ENCODE peak calls at places on chromosomes 12 and 14, in nine cellular contexts. One of them, this sample, is unnamed.

GRCh38 chr12:5586201-5586600 is 154.3 kb downstream of the NTF3 start:
- DNase-seq in C1 segment of cervical spinal cord: no peak
- DNase-seq in stimulated activated CD4-positive, alpha-beta T cell treated with anti-CD3 and anti-CD28 coated beads, Interleukin-2, amount 100 ng/mL, for 24 hours: no peak
- DNase-seq in amniotic stem cell: peak; percentile 35
- DNase-seq in anterior cingulate cortex: no peak
- DNase-seq in psoas muscle: no peak
- DNase-seq in NCI-H748 treated with DMSO at 0.1 percent for 48 hours: no peak
- DNase-seq in right cardiac atrium: no peak
- DNase-seq in activated CD4-positive, alpha-beta T cell treated with anti-CD3 and anti-CD28 coated beads for 36 hours: no peak
- DNase-seq in this sample: peak; percentile 73

GRCh38 chr14:100536721-100537700 is 50.2 kb downstream of the BEGAIN start:
- DNase-seq in C1 segment of cervical spinal cord: no peak
- DNase-seq in stimulated activated CD4-positive, alpha-beta T cell treated with anti-CD3 and anti-CD28 coated beads, Interleukin-2, amount 100 ng/mL, for 24 hours: peak; percentile 8
- DNase-seq in amniotic stem cell: no peak
- DNase-seq in anterior cingulate cortex: no peak
- DNase-seq in psoas muscle: peak; percentile 8
- DNase-seq in NCI-H748 treated with DMSO at 0.1 percent for 48 hours: no peak
- DNase-seq in right cardiac atrium: peak; percentile 29
- DNase-seq in activated CD4-positive, alpha-beta T cell treated with anti-CD3 and anti-CD28 coated beads for 36 hours: peak; percentile 2
- DNase-seq in this sample: no peak

GRCh38 chr12:69254046-69254445 is 14.7 kb downstream of the CPSF6 start:
- DNase-seq in C1 segment of cervical spinal cord: no peak
- DNase-seq in stimulated activated CD4-positive, alpha-beta T cell treated with anti-CD3 and anti-CD28 coated beads, Interleukin-2, amount 100 ng/mL, for 24 hours: no peak
- DNase-seq in amniotic stem cell: no peak
- DNase-seq in anterior cingulate cortex: no peak
- DNase-seq in psoas muscle: no peak
- DNase-seq in NCI-H748 treated with DMSO at 0.1 percent for 48 hours: peak; percentile 25
- DNase-seq in right cardiac atrium: no peak
- DNase-seq in activated CD4-positive, alpha-beta T cell treated with anti-CD3 and anti-CD28 coated beads for 36 hours: no peak
- DNase-seq in this sample: peak; percentile 58

GRCh38 chr12:25894759-25895158 is 63.7 kb upstream of the RASSF8 start:
- DNase-seq in C1 segment of cervical spinal cord: no peak
- DNase-seq in stimulated activated CD4-positive, alpha-beta T cell treated with anti-CD3 and anti-CD28 coated beads, Interleukin-2, amount 100 ng/mL, for 24 hours: no peak
- DNase-seq in amniotic stem cell: no peak
- DNase-seq in anterior cingulate cortex: no peak
- DNase-seq in psoas muscle: no peak
- DNase-seq in NCI-H748 treated with DMSO at 0.1 percent for 48 hours: no peak
- DNase-seq in right cardiac atrium: no peak
- DNase-seq in activated CD4-positive, alpha-beta T cell treated with anti-CD3 and anti-CD28 coated beads for 36 hours: no peak
- DNase-seq in this sample: no peak

GRCh38 chr14:39472078-39472477 is 39.8 kb upstream of the FBXO33 start:
- DNase-seq in C1 segment of cervical spinal cord: no peak
- DNase-seq in stimulated activated CD4-positive, alpha-beta T cell treated with anti-CD3 and anti-CD28 coated beads, Interleukin-2, amount 100 ng/mL, for 24 hours: no peak
- DNase-seq in amniotic stem cell: no peak
- DNase-seq in anterior cingulate cortex: no peak
- DNase-seq in psoas muscle: no peak
- DNase-seq in NCI-H748 treated with DMSO at 0.1 percent for 48 hours: no peak
- DNase-seq in right cardiac atrium: no peak
- DNase-seq in activated CD4-positive, alpha-beta T cell treated with anti-CD3 and anti-CD28 coated beads for 36 hours: no peak
- DNase-seq in this sample: no peak

GRCh38 chr12:67042697-67043131 is 226.4 kb upstream of the CAND1 start:
- DNase-seq in C1 segment of cervical spinal cord: no peak
- DNase-seq in stimulated activated CD4-positive, alpha-beta T cell treated with anti-CD3 and anti-CD28 coated beads, Interleukin-2, amount 100 ng/mL, for 24 hours: no peak
- DNase-seq in amniotic stem cell: no peak
- DNase-seq in anterior cingulate cortex: no peak
- DNase-seq in psoas muscle: no peak
- DNase-seq in NCI-H748 treated with DMSO at 0.1 percent for 48 hours: peak; percentile 58
- DNase-seq in right cardiac atrium: no peak
- DNase-seq in activated CD4-positive, alpha-beta T cell treated with anti-CD3 and anti-CD28 coated beads for 36 hours: no peak
- DNase-seq in this sample: peak; percentile 74

GRCh38 chr12:19970116-19970515 is 398.2 kb upstream of the PDE3A start:
- DNase-seq in C1 segment of cervical spinal cord: no peak
- DNase-seq in stimulated activated CD4-positive, alpha-beta T cell treated with anti-CD3 and anti-CD28 coated beads, Interleukin-2, amount 100 ng/mL, for 24 hours: no peak
- DNase-seq in amniotic stem cell: peak; percentile 51
- DNase-seq in anterior cingulate cortex: no peak
- DNase-seq in psoas muscle: no peak
- DNase-seq in NCI-H748 treated with DMSO at 0.1 percent for 48 hours: no peak
- DNase-seq in right cardiac atrium: no peak
- DNase-seq in activated CD4-positive, alpha-beta T cell treated with anti-CD3 and anti-CD28 coated beads for 36 hours: no peak
- DNase-seq in this sample: no peak

GRCh38 chr12:34294137-34294536 is 271.8 kb downstream of the ALG10 start:
- DNase-seq in C1 segment of cervical spinal cord: no peak
- DNase-seq in stimulated activated CD4-positive, alpha-beta T cell treated with anti-CD3 and anti-CD28 coated beads, Interleukin-2, amount 100 ng/mL, for 24 hours: no peak
- DNase-seq in amniotic stem cell: no peak
- DNase-seq in anterior cingulate cortex: no peak
- DNase-seq in psoas muscle: no peak
- DNase-seq in NCI-H748 treated with DMSO at 0.1 percent for 48 hours: no peak
- DNase-seq in right cardiac atrium: no peak
- DNase-seq in activated CD4-positive, alpha-beta T cell treated with anti-CD3 and anti-CD28 coated beads for 36 hours: no peak
- DNase-seq in this sample: no peak

GRCh38 chr12:87155616-87156015 is 873.6 kb downstream of the C12orf50 start:
- DNase-seq in C1 segment of cervical spinal cord: no peak
- DNase-seq in stimulated activated CD4-positive, alpha-beta T cell treated with anti-CD3 and anti-CD28 coated beads, Interleukin-2, amount 100 ng/mL, for 24 hours: no peak
- DNase-seq in amniotic stem cell: no peak
- DNase-seq in anterior cingulate cortex: no peak
- DNase-seq in psoas muscle: no peak
- DNase-seq in NCI-H748 treated with DMSO at 0.1 percent for 48 hours: no peak
- DNase-seq in right cardiac atrium: no peak
- DNase-seq in activated CD4-positive, alpha-beta T cell treated with anti-CD3 and anti-CD28 coated beads for 36 hours: no peak
- DNase-seq in this sample: no peak

GRCh38 chr12:52025301-52026172 is 18.8 kb downstream of the TAMALIN start:
- DNase-seq in C1 segment of cervical spinal cord: peak; percentile 72
- DNase-seq in stimulated activated CD4-positive, alpha-beta T cell treated with anti-CD3 and anti-CD28 coated beads, Interleukin-2, amount 100 ng/mL, for 24 hours: peak; percentile 87
- DNase-seq in amniotic stem cell: no peak
- DNase-seq in anterior cingulate cortex: peak; percentile 67
- DNase-seq in psoas muscle: peak; percentile 82
- DNase-seq in NCI-H748 treated with DMSO at 0.1 percent for 48 hours: peak; percentile 86
- DNase-seq in right cardiac atrium: peak; percentile 93
- DNase-seq in activated CD4-positive, alpha-beta T cell treated with anti-CD3 and anti-CD28 coated beads for 36 hours: peak; percentile 91
- DNase-seq in this sample: peak; percentile 92

GRCh38 chr12:53737951-53738833 is 10.9 kb upstream of the CALCOCO1 start:
- DNase-seq in C1 segment of cervical spinal cord: no peak
- DNase-seq in stimulated activated CD4-positive, alpha-beta T cell treated with anti-CD3 and anti-CD28 coated beads, Interleukin-2, amount 100 ng/mL, for 24 hours: peak; percentile 52
- DNase-seq in amniotic stem cell: no peak
- DNase-seq in anterior cingulate cortex: no peak
- DNase-seq in psoas muscle: no peak
- DNase-seq in NCI-H748 treated with DMSO at 0.1 percent for 48 hours: no peak
- DNase-seq in right cardiac atrium: no peak
- DNase-seq in activated CD4-positive, alpha-beta T cell treated with anti-CD3 and anti-CD28 coated beads for 36 hours: peak; percentile 64
- DNase-seq in this sample: no peak

GRCh38 chr14:27392153-27392552 is 794.3 kb upstream of the NOVA1 start:
- DNase-seq in C1 segment of cervical spinal cord: no peak
- DNase-seq in stimulated activated CD4-positive, alpha-beta T cell treated with anti-CD3 and anti-CD28 coated beads, Interleukin-2, amount 100 ng/mL, for 24 hours: no peak
- DNase-seq in amniotic stem cell: peak; percentile 32
- DNase-seq in anterior cingulate cortex: no peak
- DNase-seq in psoas muscle: no peak
- DNase-seq in NCI-H748 treated with DMSO at 0.1 percent for 48 hours: no peak
- DNase-seq in right cardiac atrium: no peak
- DNase-seq in activated CD4-positive, alpha-beta T cell treated with anti-CD3 and anti-CD28 coated beads for 36 hours: no peak
- DNase-seq in this sample: peak; percentile 62

GRCh38 chr14:76257111-76257803 is 105.5 kb downstream of the GPATCH2L start:
- DNase-seq in C1 segment of cervical spinal cord: no peak
- DNase-seq in stimulated activated CD4-positive, alpha-beta T cell treated with anti-CD3 and anti-CD28 coated beads, Interleukin-2, amount 100 ng/mL, for 24 hours: no peak
- DNase-seq in amniotic stem cell: no peak
- DNase-seq in anterior cingulate cortex: no peak
- DNase-seq in psoas muscle: no peak
- DNase-seq in NCI-H748 treated with DMSO at 0.1 percent for 48 hours: no peak
- DNase-seq in right cardiac atrium: no peak
- DNase-seq in activated CD4-positive, alpha-beta T cell treated with anti-CD3 and anti-CD28 coated beads for 36 hours: no peak
- DNase-seq in this sample: no peak

GRCh38 chr14:75906680-75907280 is 75.0 kb downstream of the TGFB3 start:
- DNase-seq in C1 segment of cervical spinal cord: no peak
- DNase-seq in stimulated activated CD4-positive, alpha-beta T cell treated with anti-CD3 and anti-CD28 coated beads, Interleukin-2, amount 100 ng/mL, for 24 hours: peak; percentile 79
- DNase-seq in amniotic stem cell: peak; percentile 64
- DNase-seq in anterior cingulate cortex: no peak
- DNase-seq in psoas muscle: peak; percentile 35
- DNase-seq in NCI-H748 treated with DMSO at 0.1 percent for 48 hours: peak; percentile 47
- DNase-seq in right cardiac atrium: peak; percentile 63
- DNase-seq in activated CD4-positive, alpha-beta T cell treated with anti-CD3 and anti-CD28 coated beads for 36 hours: peak; percentile 83
- DNase-seq in this sample: peak; percentile 60

GRCh38 chr12:104566244-104566993 is 109.7 kb downstream of the CHST11 start:
- DNase-seq in C1 segment of cervical spinal cord: no peak
- DNase-seq in stimulated activated CD4-positive, alpha-beta T cell treated with anti-CD3 and anti-CD28 coated beads, Interleukin-2, amount 100 ng/mL, for 24 hours: peak; percentile 45
- DNase-seq in amniotic stem cell: no peak
- DNase-seq in anterior cingulate cortex: no peak
- DNase-seq in psoas muscle: no peak
- DNase-seq in NCI-H748 treated with DMSO at 0.1 percent for 48 hours: no peak
- DNase-seq in right cardiac atrium: no peak
- DNase-seq in activated CD4-positive, alpha-beta T cell treated with anti-CD3 and anti-CD28 coated beads for 36 hours: peak; percentile 74
- DNase-seq in this sample: no peak

This sample was measured in kidney tubule cell.